ENCODE peak calls at places on chromosomes 16 and 17, in seven cellular contexts. H, V, I, M, A, K and P are unnamed samples.

GRCh38 chr17:50111687-50112655 is 16.8 kb downstream of the PDK2 start:
- DNase-seq in H (no peak), V (no peak), I (no peak), M (no peak), A (no peak), K (no peak), P (no peak)

GRCh38 chr17:19743101-19744100 is 4.7 kb downstream of the ALDH3A1 start:
- DNase-seq in H (no peak), V (no peak), I (no peak), M (no peak), A (no peak), K (no peak), P (no peak)

GRCh38 chr17:28317965-28318758 is 838 bp upstream of the TMEM97 start:
- DNase-seq in H (no peak), V (no peak), I (no peak), M (peak), A (no peak), K (no peak), P (peak)

GRCh38 chr17:70271200-70271599 is 101.9 kb downstream of the KCNJ2 start:
- DNase-seq in H (no peak), V (no peak), I (no peak), M (no peak), A (no peak), K (no peak), P (no peak)

GRCh38 chr17:81334419-81334896 is 39.4 kb upstream of the SLC38A10 start:
- DNase-seq in H (no peak), V (no peak), I (peak), M (no peak), A (no peak), K (no peak), P (no peak)

GRCh38 chr17:44781553-44782348 is 23.0 kb downstream of the ADAM11 start:
- DNase-seq in H (no peak), V (no peak), I (no peak), M (no peak), A (no peak), K (no peak), P (no peak)

GRCh38 chr16:10039220-10040096 is 142.8 kb downstream of the GRIN2A start:
- DNase-seq in H (peak), V (no peak), I (no peak), M (no peak), A (no peak), K (no peak), P (no peak)

GRCh38 chr17:74297941-74298340 is 23.9 kb downstream of the DNAI2 start:
- DNase-seq in H (peak), V (no peak), I (no peak), M (peak), A (no peak), K (no peak), P (no peak)